ENCODE peak calls at places on chromosomes 5 and 9, in nine cellular contexts. F is activated CD4-positive, alpha-beta T cell treated with anti-CD3 and anti-CD28 coated beads, Interleukin-2, amount 10 ng/mL, durations not matched to agents 7 days and 5 days; E is IMR-90; T is smooth muscle cell of the brain vasculature; H is stimulated activated CD4-positive, alpha-beta T cell treated with anti-CD3 and anti-CD28 coated beads, Interleukin-1b, Interleukin-23, amount 100 ng/mL, for 24 hours; S is glutamatergic neuron; O is breast epithelium; M is GM04504; P is amygdala. I is an unnamed sample.

GRCh38 chr5:103804714-103805113 is 242.1 kb upstream of the NUDT12 start:
- DNase-seq in F (no peak), E (peak), T (no peak), H (no peak), S (no peak), O (no peak), M (no peak), P (no peak), I (peak)

GRCh38 chr5:158639876-158640570 is 459.7 kb downstream of the EBF1 start:
- DNase-seq in F (no peak), E (peak), T (no peak), H (no peak), S (no peak), O (no peak), M (no peak), P (no peak), I (peak)

GRCh38 chr9:68750786-68751185 is 45.7 kb downstream of the PIP5K1B start:
- DNase-seq in F (no peak), E (no peak), T (no peak), H (no peak), S (no peak), O (no peak), M (no peak), P (no peak), I (no peak)

GRCh38 chr5:73890569-73890968 is 264.6 kb downstream of the ARHGEF28 start:
- DNase-seq in F (no peak), E (no peak), T (no peak), H (no peak), S (no peak), O (no peak), M (no peak), P (no peak), I (no peak)

GRCh38 chr5:35342664-35343063 is 112.4 kb upstream of the PRLR start:
- DNase-seq in F (no peak), E (no peak), T (no peak), H (no peak), S (no peak), O (no peak), M (no peak), P (no peak), I (no peak)

GRCh38 chr9:137070906-137071275 is 534 bp upstream of the SAPCD2 start:
- DNase-seq in F (no peak), E (no peak), T (no peak), H (no peak), S (peak), O (no peak), M (no peak), P (peak), I (no peak)

GRCh38 chr5:175737481-175737880 is 79.6 kb downstream of the HRH2 start:
- DNase-seq in F (no peak), E (no peak), T (no peak), H (no peak), S (no peak), O (peak), M (no peak), P (no peak), I (no peak)

GRCh38 chr9:124219290-124219605 is 38.5 kb upstream of the NEK6 start:
- DNase-seq in F (no peak), E (no peak), T (no peak), H (no peak), S (no peak), O (no peak), M (no peak), P (no peak), I (no peak)

GRCh38 chr9:92564479-92564878 is 28.7 kb upstream of the ECM2 start:
- DNase-seq in F (no peak), E (peak), T (no peak), H (no peak), S (no peak), O (no peak), M (no peak), P (no peak), I (peak)

GRCh38 chr9:37340961-37341360 is 81.5 kb upstream of the GRHPR start:
- DNase-seq in F (no peak), E (no peak), T (no peak), H (no peak), S (no peak), O (no peak), M (no peak), P (no peak), I (no peak)

GRCh38 chr9:124216474-124217176 is 41.1 kb upstream of the NEK6 start:
- DNase-seq in F (peak), E (no peak), T (no peak), H (peak), S (no peak), O (peak), M (no peak), P (no peak), I (no peak)

GRCh38 chr9:127085186-127085585 is 37.2 kb downstream of the ANGPTL2 start:
- DNase-seq in F (no peak), E (no peak), T (no peak), H (no peak), S (no peak), O (no peak), M (no peak), P (no peak), I (no peak)

GRCh38 chr5:150601774-150602345 is 38.6 kb upstream of the SYNPO start:
- DNase-seq in F (no peak), E (no peak), T (no peak), H (no peak), S (no peak), O (no peak), M (no peak), P (no peak), I (no peak)

GRCh38 chr5:27906481-27906880 is 868.1 kb upstream of the CDH9 start:
- DNase-seq in F (no peak), E (no peak), T (no peak), H (no peak), S (no peak), O (no peak), M (no peak), P (no peak), I (no peak)

GRCh38 chr5:159022178-159022556 is 77.5 kb downstream of the EBF1 start:
- DNase-seq in F (no peak), E (peak), T (no peak), H (no peak), S (peak), O (no peak), M (peak), P (no peak), I (peak)